ENCODE peak calls at places on chromosomes 7 and 10, in ten cellular contexts. D is K562, F is Panc1, E is OCI-LY7, S is right lobe of liver, Y is spleen, H is HCT116, L is WERI-Rb-1, P is body of pancreas, O is pancreas. R is an unnamed sample. For H3K9me3, the result is how much of the 10 kb centered on the place peaks cover.

GRCh38 chr10:119538632-119539358 is 3.7 kb downstream of the RGS10 start:
- DNase-seq in D (peak), F (no peak), E (peak), S (no peak), Y (no peak), H (no peak), L (peak), P (no peak), O (no peak), R (no peak)

GRCh38 chr7:45026984-45027773 is 27.2 kb downstream of the CCM2 start:
- DNase-seq in D (no peak), F (no peak), E (peak), S (peak), Y (peak), H (no peak), L (no peak), P (no peak), O (no peak), R (no peak)

GRCh38 chr7:139887895-139888518 is 58.9 kb downstream of the TBXAS1 start:
- DNase-seq in D (no peak), F (no peak), E (no peak), S (no peak), Y (no peak), H (no peak), L (no peak), P (no peak), O (no peak), R (no peak)

GRCh38 chr7:135420786-135421185 is 89.1 kb downstream of the CNOT4 start:
- DNase-seq in D (no peak), F (no peak), E (no peak), S (no peak), Y (no peak), H (no peak), L (no peak), P (no peak), O (no peak), R (no peak)

GRCh38 chr7:2576742-2577491 is 18.1 kb downstream of the IQCE start:
- DNase-seq in D (no peak), F (no peak), E (no peak), S (no peak), Y (no peak), H (no peak), L (no peak), P (no peak), O (no peak), R (peak)

GRCh38 chr7:29609162-29610030 is 45.8 kb downstream of the PRR15 start:
- DNase-seq in D (peak), F (no peak), E (no peak), S (no peak), Y (no peak), H (peak), L (no peak), P (peak), O (no peak), R (no peak)

GRCh38 chr10:93566435-93567276 is at the start of gene FFAR4:
- DNase-seq in D (no peak), F (no peak), E (no peak), S (peak), Y (no peak), H (no peak), L (no peak), P (peak), O (peak), R (peak)

GRCh38 chr7:115477193-115477651 is 553.3 kb downstream of the TFEC start:
- DNase-seq in D (no peak), F (no peak), E (no peak), S (peak), Y (peak), H (no peak), L (no peak), P (peak), O (no peak), R (peak)

GRCh38 chr10:84135836-84136235 is 3.5 kb upstream of the GHITM start:
- DNase-seq in D (no peak), F (no peak), E (no peak), S (no peak), Y (no peak), H (no peak), L (no peak), P (no peak), O (no peak), R (no peak)

GRCh38 chr7:151448261-151449252 is 8.6 kb upstream of the CRYGN start:
- DNase-seq in D (peak), F (no peak), E (peak), S (peak), Y (peak), H (peak), L (peak), P (peak), O (peak), R (peak)

GRCh38 chr7:41809487-41810257 is 106.8 kb upstream of the INHBA start:
- DNase-seq in D (no peak), F (no peak), E (no peak), S (no peak), Y (no peak), H (no peak), L (no peak), P (no peak), O (no peak), R (no peak)

GRCh38 chr10:119205926-119206602 is 1.3 kb upstream of the GRK5 start:
- DNase-seq in D (peak), F (no peak), E (peak), S (peak), Y (peak), H (no peak), L (peak), P (peak), O (peak), R (peak)

GRCh38 chr7:69067397-69067796 is 530.9 kb upstream of the AUTS2 start:
- DNase-seq in D (peak), F (no peak), E (peak), S (peak), Y (no peak), H (no peak), L (peak), P (peak), O (peak), R (no peak)

GRCh38 chr7:10022957-10023356 is 950.7 kb upstream of the PHF14 start:
- DNase-seq in D (no peak), F (no peak), E (no peak), S (no peak), Y (no peak), H (peak), L (peak), P (peak), O (no peak), R (no peak)

GRCh38 chr7:38889079-38889478 is 19.9 kb downstream of the VPS41 start:
- DNase-seq in D (no peak), F (no peak), E (no peak), S (no peak), Y (no peak), H (no peak), L (no peak), P (no peak), O (no peak), R (no peak)

GRCh38 chr7:131076711-131077170 is 250.9 kb upstream of the MKLN1 start:
- DNase-seq in D (no peak), F (no peak), E (no peak), S (no peak), Y (no peak), H (no peak), L (no peak), P (no peak), O (no peak), R (no peak)

GRCh38 chr7:44981035-44981706 is 2.4 kb upstream of the MYO1G start:
- DNase-seq in D (no peak), F (no peak), E (no peak), S (no peak), Y (peak), H (no peak), L (no peak), P (no peak), O (no peak), R (no peak)

GRCh38 chr7:68984331-68984730 is 613.9 kb upstream of the AUTS2 start:
- DNase-seq in D (no peak), F (no peak), E (no peak), S (no peak), Y (no peak), H (no peak), L (no peak), P (no peak), O (no peak), R (no peak)

GRCh38 chr7:44849277-44850210 is 1.7 kb upstream of the H2AZ2 start:
- DNase-seq in D (no peak), F (no peak), E (no peak), S (no peak), Y (no peak), H (no peak), L (no peak), P (no peak), O (no peak), R (no peak)

GRCh38 chr7:1794888-1795542 is 124.9 kb downstream of the ELFN1 start:
- DNase-seq in D (no peak), F (no peak), E (peak), S (no peak), Y (no peak), H (no peak), L (no peak), P (no peak), O (no peak), R (no peak)

GRCh38 chr7:28112883-28113540 is 67.6 kb downstream of the JAZF1 start:
- DNase-seq in D (no peak), F (no peak), E (no peak), S (no peak), Y (no peak), H (no peak), L (no peak), P (peak), O (no peak), R (no peak)

GRCh38 chr10:85976267-85976793 is 390.3 kb downstream of the GRID1 start:
- DNase-seq in D (no peak), F (no peak), E (no peak), S (no peak), Y (no peak), H (no peak), L (no peak), P (no peak), O (no peak), R (no peak)

GRCh38 chr7:2411815-2412586 is 8.6 kb downstream of the CHST12 start:
- DNase-seq in D (no peak), F (no peak), E (no peak), S (no peak), Y (no peak), H (no peak), L (no peak), P (no peak), O (no peak), R (no peak)

GRCh38 chr7:79761876-79762429 is 308.5 kb upstream of the MAGI2 start:
- DNase-seq in D (no peak), F (no peak), E (no peak), S (no peak), Y (no peak), H (no peak), L (no peak), P (no peak), O (no peak), R (no peak)

GRCh38 chr10:117217196-117217761 is 20.0 kb downstream of the KCNK18 start:
- DNase-seq in D (no peak), F (no peak), E (no peak), S (no peak), Y (peak), H (no peak), L (no peak), P (peak), O (peak), R (no peak)

GRCh38 chr7:7212612-7213011 is 30.3 kb downstream of the C1GALT1 start:
- DNase-seq in D (no peak), F (no peak), E (no peak), S (no peak), Y (no peak), H (no peak), L (no peak), P (no peak), O (no peak), R (no peak)

GRCh38 chr10:69807122-69807521 is 5.4 kb downstream of the COL13A1 start:
- DNase-seq in D (no peak), F (no peak), E (no peak), S (no peak), Y (no peak), H (peak), L (no peak), P (no peak), O (no peak), R (no peak)

GRCh38 chr10:70774810-70775678 is 10.1 kb downstream of the TBATA start:
- DNase-seq in D (no peak), F (no peak), E (no peak), S (peak), Y (peak), H (no peak), L (no peak), P (peak), O (no peak), R (no peak)

GRCh38 chr7:47636693-47637175 is 54.8 kb upstream of the TNS3 start:
- DNase-seq in D (no peak), F (no peak), E (no peak), S (no peak), Y (no peak), H (no peak), L (no peak), P (no peak), O (no peak), R (no peak)

GRCh38 chr7:87317691-87318245 is 27.7 kb upstream of the CROT start:
- DNase-seq in D (no peak), F (no peak), E (no peak), S (no peak), Y (no peak), H (no peak), L (no peak), P (no peak), O (no peak), R (no peak)

GRCh38 chr7:106568680-106569499 is 92.1 kb downstream of the CCDC71L start:
- DNase-seq in D (peak), F (peak), E (peak), S (no peak), Y (no peak), H (peak), L (peak), P (no peak), O (no peak), R (no peak)

GRCh38 chr10:119025776-119026175 is 3.7 kb upstream of the NANOS1 start:
- DNase-seq in D (no peak), F (no peak), E (no peak), S (peak), Y (no peak), H (no peak), L (no peak), P (peak), O (peak), R (no peak)

GRCh38 chr10:103528551-103528950 is 35.0 kb downstream of the NEURL1 start:
- DNase-seq in D (no peak), F (no peak), E (no peak), S (no peak), Y (no peak), H (no peak), L (no peak), P (no peak), O (no peak), R (no peak)

GRCh38 chr10:103525901-103526300 is 32.4 kb downstream of the NEURL1 start:
- DNase-seq in D (no peak), F (no peak), E (no peak), S (no peak), Y (no peak), H (no peak), L (no peak), P (no peak), O (no peak), R (no peak)

GRCh38 chr10:103533827-103534226 is 40.3 kb downstream of the NEURL1 start:
- DNase-seq in D (no peak), F (no peak), E (no peak), S (no peak), Y (peak), H (no peak), L (no peak), P (no peak), O (no peak), R (no peak)

GRCh38 chr10:103534621-103535498 is 41.4 kb downstream of the NEURL1 start:
- DNase-seq in D (no peak), F (no peak), E (no peak), S (no peak), Y (peak), H (no peak), L (no peak), P (no peak), O (no peak), R (no peak)

DNA sequence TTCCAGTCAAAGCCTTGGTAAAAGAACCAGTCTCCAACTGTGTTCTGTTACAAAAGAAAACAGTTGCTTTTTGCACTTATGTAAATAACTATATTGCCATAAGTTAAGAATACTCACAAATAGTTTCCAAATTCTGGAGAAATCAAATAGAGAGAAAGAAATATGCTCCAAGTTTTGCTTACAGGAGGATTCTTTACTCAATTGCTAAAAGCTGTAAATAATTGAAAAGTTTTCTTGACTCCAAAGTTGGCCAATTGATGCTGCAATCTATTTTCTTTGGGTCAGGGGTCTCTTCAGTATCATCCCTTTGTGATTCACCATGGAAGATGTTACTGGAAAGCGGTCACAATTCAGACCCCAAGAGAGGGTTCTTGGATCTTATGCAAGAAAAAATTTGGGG is 36.0 kb downstream of the NEURL1 start:
- DNase-seq in D (no peak), F (no peak), E (no peak), S (no peak), Y (no peak), H (no peak), L (no peak), P (no peak), O (no peak), R (no peak)
- H3K9me3 ChIP-seq in D (under half), F (under half), E (under half), S (under half), Y (under half), H (under half), L (under half), P (under half), O (under half), R (under half)

DNA sequence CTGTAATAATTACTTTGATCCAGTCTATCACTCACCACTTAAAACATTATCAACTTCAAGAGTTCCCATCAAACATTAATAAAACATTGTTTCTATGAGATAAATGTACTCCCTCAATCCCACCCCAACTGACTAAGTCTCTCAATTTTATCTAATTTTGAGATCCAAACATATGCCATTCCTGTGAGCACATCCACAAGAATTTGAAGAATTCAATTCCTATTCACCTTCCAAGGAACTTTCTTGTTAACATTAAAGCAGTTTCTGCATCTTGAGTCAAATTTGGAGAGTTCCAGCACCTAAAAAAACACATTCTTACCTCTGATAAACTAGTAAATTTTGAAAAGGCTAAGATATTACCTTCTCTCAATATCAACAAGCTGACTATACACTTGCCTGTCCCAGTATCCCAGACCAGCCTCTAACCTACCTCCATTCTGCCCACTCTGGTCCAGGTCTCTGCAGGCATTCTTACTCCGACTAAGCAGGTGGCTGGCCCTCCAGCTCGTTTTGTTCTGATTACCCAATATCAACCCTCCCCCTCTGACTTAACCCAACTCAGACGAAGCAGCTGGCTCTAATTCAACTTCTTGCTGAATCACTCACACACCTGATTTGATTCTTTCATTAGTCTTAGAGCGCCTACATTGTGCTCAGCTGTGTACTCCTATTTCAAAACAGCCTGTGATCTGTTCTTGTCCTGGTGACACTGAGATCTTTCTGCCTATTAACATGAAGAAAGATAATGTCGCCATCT is 275.2 kb downstream of the IPMK start:
- DNase-seq in D (no peak), F (no peak), E (no peak), S (no peak), Y (no peak), H (no peak), L (peak), P (peak), O (no peak), R (no peak)
- TF ChIP-seq CTCF in D (no peak), F (no peak), E (no peak), S (no peak), Y (no peak), H (no peak), L (no peak), P (no peak), O (no peak), R (no peak)

DNA sequence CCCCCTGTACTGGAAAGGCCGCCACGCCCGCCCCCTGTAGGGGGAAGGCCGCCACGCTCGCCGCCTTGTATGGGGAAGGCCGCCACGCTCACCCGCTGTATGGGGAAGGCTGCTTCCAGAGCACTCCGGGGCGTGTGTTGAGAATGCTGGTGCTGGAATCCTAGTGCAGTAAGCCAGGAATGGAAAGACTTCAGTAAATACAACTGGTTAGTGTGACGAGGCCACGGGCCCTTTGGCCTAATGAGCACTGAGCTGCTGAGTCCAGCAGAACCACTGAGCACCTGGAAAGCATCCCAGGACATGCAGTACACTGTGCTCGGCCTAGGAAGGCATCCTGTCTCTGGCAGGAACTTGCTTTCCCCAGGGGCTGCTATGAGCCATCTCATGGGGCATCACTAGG is 398.9 kb downstream of the PTPRN2 start:
- DNase-seq in D (no peak), F (no peak), E (no peak), S (no peak), Y (peak), H (no peak), L (no peak), P (no peak), O (no peak), R (no peak)
- H3K9me3 ChIP-seq in D (under half), F (under half), E (under half), S (under half), Y (half or more), H (under half), L (under half), P (under half), O (under half), R (half or more)

GRCh38 chr10:19168584-19168983 is 120.0 kb downstream of the MALRD1 start:
- DNase-seq in D (no peak), F (no peak), E (no peak), S (no peak), Y (no peak), H (no peak), L (peak), P (no peak), O (no peak), R (no peak)
- TF ChIP-seq CTCF in D (no peak), F (peak), E (no peak), S (no peak), Y (no peak), H (no peak), L (peak), P (no peak), O (no peak), R (no peak)